ENCODE peak calls at places on chromosomes 13 and 19, in four cellular contexts. F is dorsolateral prefrontal cortex, N is H9, W is natural killer cell. G is an unnamed sample.

GRCh38 chr13:60591348-60591747 is 194.3 kb downstream of the TDRD3 start:
- DNase-seq in F (no peak), N (no peak), W (no peak), G (no peak)

GRCh38 chr19:52170863-52171320 is 529 bp downstream of the ZNF836 start:
- DNase-seq in F (no peak), N (peak), W (no peak), G (no peak)

GRCh38 chr19:41776700-41777099 is 19.7 kb upstream of the CEACAM3 start:
- DNase-seq in F (no peak), N (no peak), W (no peak), G (no peak)

GRCh38 chr13:21219044-21219381 is 42.6 kb downstream of the MRPL57 start:
- DNase-seq in F (no peak), N (no peak), W (no peak), G (no peak)

GRCh38 chr13:26811636-26812035 is 51.0 kb upstream of the GPR12 start:
- DNase-seq in F (peak), N (no peak), W (no peak), G (no peak)

GRCh38 chr13:51584731-51585191 is 499 bp downstream of the WDFY2 start:
- DNase-seq in F (peak), N (peak), W (peak), G (no peak)

GRCh38 chr19:1168562-1168873 is 5.5 kb downstream of the SBNO2 start:
- DNase-seq in F (no peak), N (no peak), W (no peak), G (no peak)

GRCh38 chr13:43686557-43686956 is 100.2 kb downstream of the ENOX1 start:
- DNase-seq in F (no peak), N (no peak), W (no peak), G (no peak)

GRCh38 chr19:38945562-38946228 is 15.0 kb downstream of the MRPS12 start:
- DNase-seq in F (no peak), N (peak), W (no peak), G (no peak)

GRCh38 chr19:8519388-8519787 is 5.4 kb upstream of the ZNF414 start:
- DNase-seq in F (no peak), N (no peak), W (no peak), G (no peak)

GRCh38 chr13:98606296-98606695 is 29.4 kb upstream of the STK24 start:
- DNase-seq in F (no peak), N (no peak), W (no peak), G (no peak)

GRCh38 chr13:71621152-71622124 is 245.6 kb downstream of the DACH1 start:
- DNase-seq in F (no peak), N (no peak), W (no peak), G (no peak)

GRCh38 chr13:98384739-98385138 is 192.2 kb downstream of the STK24 start:
- DNase-seq in F (no peak), N (no peak), W (no peak), G (no peak)

GRCh38 chr13:96093296-96094006 is 3.5 kb downstream of the HS6ST3 start:
- DNase-seq in F (no peak), N (no peak), W (no peak), G (no peak)

GRCh38 chr19:31260171-31260933 is 88.9 kb downstream of the TSHZ3 start:
- DNase-seq in F (no peak), N (no peak), W (no peak), G (no peak)

GRCh38 chr19:48963371-48964204 is 1.5 kb upstream of the FTL start:
- DNase-seq in F (peak), N (peak), W (peak), G (peak)

GRCh38 chr19:7657047-7657779 is 11.6 kb upstream of the RETN start:
- DNase-seq in F (no peak), N (no peak), W (no peak), G (no peak)

GRCh38 chr19:41411682-41412265 is 14.2 kb downstream of the BCKDHA start:
- DNase-seq in F (peak), N (no peak), W (no peak), G (no peak)

GRCh38 chr13:43469791-43470190 is 317.0 kb downstream of the ENOX1 start:
- DNase-seq in F (no peak), N (no peak), W (no peak), G (no peak)

GRCh38 chr13:109595466-109595865 is 190.9 kb downstream of the IRS2 start:
- DNase-seq in F (no peak), N (no peak), W (no peak), G (no peak)

GRCh38 chr13:45119469-45119989 is 781 bp upstream of the GTF2F2 start:
- DNase-seq in F (no peak), N (no peak), W (peak), G (no peak)

GRCh38 chr13:33445476-33445875 is 159.9 kb upstream of the STARD13 start:
- DNase-seq in F (no peak), N (no peak), W (no peak), G (no peak)

GRCh38 chr19:4067396-4068057 is 828 bp upstream of the ZBTB7A start:
- DNase-seq in F (no peak), N (peak), W (no peak), G (no peak)

GRCh38 chr13:74289130-74289529 is 154.9 kb upstream of the KLF12 start:
- DNase-seq in F (no peak), N (no peak), W (no peak), G (no peak)

GRCh38 chr13:106297283-106297682 is 238.2 kb downstream of the EFNB2 start:
- DNase-seq in F (no peak), N (no peak), W (no peak), G (no peak)

GRCh38 chr13:91162180-91162579 is 185.3 kb upstream of the MIR17HG start:
- DNase-seq in F (no peak), N (no peak), W (no peak), G (no peak)
- TF ChIP-seq CTCF in F (no peak), N (peak), W (no peak), G (no peak)

GRCh38 chr19:15280915-15281683 is 48.9 kb upstream of the EPHX3 start:
- DNase-seq in F (peak), N (no peak), W (no peak), G (peak)
- TF ChIP-seq CTCF in F (no peak), N (no peak), W (no peak), G (no peak)

DNA sequence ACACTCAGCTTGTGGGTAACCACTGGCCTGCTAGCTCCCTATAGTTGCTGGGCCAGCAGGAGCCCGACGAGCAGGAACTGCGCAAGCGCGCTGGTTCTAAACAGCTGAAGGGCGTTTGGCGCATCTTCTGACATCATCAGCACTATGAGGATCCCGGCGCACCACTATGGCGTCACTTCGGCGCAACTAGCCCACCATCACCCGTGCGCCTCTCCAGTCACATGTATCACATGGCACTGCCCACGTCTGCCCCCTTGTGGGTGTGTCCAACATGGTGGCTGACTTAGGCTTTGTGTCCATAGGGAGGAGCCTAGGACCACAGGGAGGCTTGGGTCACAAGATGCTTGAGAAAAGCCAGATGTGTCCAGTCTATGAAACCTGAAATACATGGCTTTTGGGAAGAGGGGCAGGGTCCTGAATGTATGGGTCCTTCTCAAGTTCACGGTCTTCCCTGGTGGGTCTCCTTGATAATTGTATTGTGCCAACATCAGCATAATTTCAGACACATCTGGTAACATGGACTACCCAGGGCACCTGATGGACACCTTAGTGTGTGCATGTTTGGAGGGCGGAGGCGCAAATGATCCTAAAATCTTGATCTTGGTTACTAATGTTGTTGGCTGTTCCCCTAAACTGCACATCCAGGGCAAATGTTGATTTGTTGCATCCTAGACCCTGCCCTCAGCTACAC is 18.0 kb downstream of the KLK4 start:
- DNase-seq in F (no peak), N (no peak), W (no peak), G (no peak)
- TF ChIP-seq CTCF in F (no peak), N (peak), W (no peak), G (no peak)

DNA sequence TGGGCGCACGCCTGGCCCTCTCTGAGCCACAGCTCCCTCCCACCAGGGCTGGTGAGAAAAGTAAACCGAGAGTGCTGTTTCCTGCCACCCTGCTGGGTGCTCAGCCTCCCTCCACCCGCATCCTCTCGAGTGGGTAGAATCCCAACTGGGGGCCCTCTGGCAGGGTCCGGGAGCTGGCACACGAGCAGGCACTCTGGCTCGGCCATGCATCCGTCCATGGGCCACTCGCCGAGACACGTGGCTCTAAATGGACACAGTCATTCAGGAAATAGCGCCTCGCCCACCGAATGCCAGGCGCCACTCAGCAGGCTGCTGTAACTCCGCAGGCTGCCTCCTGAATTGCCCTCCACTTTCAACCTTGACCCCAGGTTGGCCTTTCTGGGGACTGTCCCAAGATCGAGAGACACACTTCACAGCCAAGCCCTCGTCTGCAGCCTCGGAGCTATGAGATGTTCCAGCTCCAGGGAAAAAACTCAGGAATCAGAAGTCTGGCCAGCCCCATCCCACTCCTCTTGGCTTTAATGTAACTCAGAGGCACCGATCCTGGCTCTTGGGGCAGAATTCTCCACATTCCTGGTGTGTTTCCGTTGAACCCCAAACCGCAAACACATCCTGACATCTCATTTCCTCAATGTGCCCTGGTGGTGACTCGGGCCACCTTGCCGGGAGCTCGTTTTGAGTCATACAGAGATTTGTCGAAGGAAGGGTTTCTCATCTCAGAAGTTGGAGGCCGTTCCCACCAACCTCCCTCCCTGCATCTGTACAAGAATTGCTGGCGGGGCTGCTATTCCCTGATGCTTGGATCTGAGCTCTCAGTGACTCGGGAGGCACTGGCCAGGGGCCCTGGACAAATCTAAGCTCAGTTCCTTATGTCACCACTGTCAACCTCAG is 14.1 kb downstream of the KLF2 start:
- DNase-seq in F (no peak), N (no peak), W (peak), G (no peak)
- TF ChIP-seq CTCF in F (no peak), N (no peak), W (no peak), G (no peak)

G was measured in mesothelial cell of epicardium.